ENCODE peak calls at places on chromosomes 11 and 22, in seven cellular contexts. U is GM23248, A is spleen, D is RWPE2, B is H1, Q is uterus, Y is neuronal stem cell. L is an unnamed sample.

GRCh38 chr11:105911454-105911853 is 110.6 kb downstream of the MSANTD4 start:
- DNase-seq in Q (no peak), D (no peak), B (no peak), Y (no peak), A (no peak), U (no peak), L (no peak)

GRCh38 chr11:14414470-14415461 is 55.8 kb upstream of the RRAS2 start:
- DNase-seq in D (no peak), Y (no peak), U (peak; percentile 49), B (no peak), A (no peak), Q (no peak), L (no peak)

GRCh38 chr11:90656171-90656570 is 433.3 kb upstream of the CHORDC1 start:
- DNase-seq in Q (no peak), D (no peak), Y (no peak), U (no peak), A (no peak), B (no peak), L (no peak)

GRCh38 chr11:67448220-67448609 is 4.3 kb downstream of the GPR152 start:
- DNase-seq in B (no peak), Q (no peak), Y (no peak), D (no peak), A (no peak), U (no peak), L (no peak)

GRCh38 chr11:31690516-31690915 is 120.6 kb downstream of the PAX6 start:
- DNase-seq in D (no peak), B (no peak), A (no peak), U (no peak), Q (no peak), Y (no peak), L (no peak)

GRCh38 chr11:32307921-32308320 is 127.4 kb downstream of the WT1 start:
- DNase-seq in A (no peak), D (no peak), B (no peak), Q (no peak), U (no peak), Y (no peak), L (no peak)

GRCh38 chr11:67364169-67364568 is 9.2 kb downstream of the CLCF1 start:
- DNase-seq in A (no peak), Y (no peak), Q (no peak), U (no peak), D (no peak), B (no peak), L (no peak)

GRCh38 chr22:29872145-29872893 is 10.7 kb upstream of the MTMR3 start:
- DNase-seq in A (no peak), D (no peak), Y (no peak), B (peak; percentile 46), Q (no peak), U (no peak), L (no peak)

GRCh38 chr11:83367745-83368144 is 81.6 kb upstream of the CCDC90B start:
- DNase-seq in D (no peak), Q (no peak), A (no peak), Y (no peak), B (no peak), U (no peak), L (no peak)

GRCh38 chr22:40313007-40313406 is 33.3 kb upstream of the ADSL start:
- DNase-seq in U (peak; percentile 11), Y (no peak), Q (no peak), D (no peak), B (no peak), A (no peak), L (no peak)

GRCh38 chr11:119584193-119585037 is 144.6 kb downstream of the NECTIN1 start:
- DNase-seq in U (peak; percentile 75), A (no peak), Q (no peak), Y (peak; percentile 90), D (no peak), B (peak; percentile 79), L (peak; percentile 69)

GRCh38 chr11:43786016-43786415 is 94.6 kb upstream of the ALKBH3 start:
- DNase-seq in U (no peak), A (no peak), Y (no peak), Q (no peak), D (no peak), B (no peak), L (no peak)

GRCh38 chr11:36492724-36493304 is 17.3 kb downstream of the TRAF6 start:
- DNase-seq in A (no peak), Q (peak; percentile 23), D (no peak), U (peak; percentile 63), B (no peak), Y (peak; percentile 48), L (no peak)

GRCh38 chr11:45154276-45154675 is 7.8 kb downstream of the PRDM11 start:
- DNase-seq in B (peak; percentile 16), D (no peak), A (peak; percentile 35), U (no peak), Y (no peak), Q (no peak), L (peak; percentile 42)

GRCh38 chr11:87290304-87290922 is 252.7 kb downstream of the TMEM135 start:
- DNase-seq in D (no peak), Y (peak; percentile 42), A (no peak), U (peak; percentile 73), Q (no peak), B (no peak), L (no peak)

GRCh38 chr22:50216161-50216683 is 15.4 kb downstream of the SELENOO start:
- DNase-seq in Y (no peak), B (no peak), U (no peak), Q (peak; percentile 14), D (no peak), A (no peak), L (no peak)

GRCh38 chr11:113281052-113281725 is 33.2 kb upstream of the TTC12 start:
- DNase-seq in U (no peak), B (no peak), D (no peak), A (no peak), Y (no peak), Q (no peak), L (no peak)

GRCh38 chr11:113286509-113287497 is 27.6 kb upstream of the TTC12 start:
- DNase-seq in U (peak; percentile 39), Q (no peak), B (peak; percentile 16), A (no peak), Y (no peak), D (no peak), L (no peak)

GRCh38 chr11:113282898-113283297 is 31.5 kb upstream of the TTC12 start:
- DNase-seq in B (no peak), D (no peak), U (no peak), Y (no peak), Q (no peak), A (no peak), L (no peak)

GRCh38 chr11:113286001-113286400 is 28.4 kb upstream of the TTC12 start:
- DNase-seq in Q (no peak), U (no peak), D (no peak), Y (no peak), A (no peak), B (no peak), L (no peak)

DNA sequence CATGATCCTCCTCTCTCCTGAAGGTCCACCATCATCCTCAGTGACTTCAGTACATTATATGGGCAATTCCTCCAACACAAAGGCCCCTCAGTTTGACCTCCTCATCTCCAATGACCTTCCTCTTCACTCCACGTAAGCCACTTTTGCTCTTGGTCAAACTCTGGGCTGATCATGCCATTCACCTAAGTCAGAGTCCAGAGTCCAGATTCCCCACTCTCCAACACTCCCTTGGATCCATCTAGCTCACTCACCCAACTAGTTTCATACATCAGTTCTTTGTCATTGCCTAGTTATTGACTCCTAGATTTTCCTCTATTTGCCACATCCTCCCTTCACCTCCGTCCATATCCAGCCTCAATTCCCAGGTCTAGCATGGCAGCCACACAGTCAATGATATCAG is 30.5 kb upstream of the TTC12 start:
- DNase-seq in Q (no peak), Y (no peak), A (no peak), D (no peak), B (no peak), U (no peak), L (no peak)
- H3K36me3 ChIP-seq in Q (no peaks in the 10 kb centered on the region), Y (no peaks in the 10 kb centered on the region), A (no peaks in the 10 kb centered on the region), D (no peaks in the 10 kb centered on the region), B (no peaks in the 10 kb centered on the region), U (no peaks in the 10 kb centered on the region), L (no peaks in the 10 kb centered on the region)

GRCh38 chr11:94401773-94402265 is 600 bp upstream of the GPR83 start:
- DNase-seq in U (no peak), A (no peak), Y (peak; percentile 12), Q (no peak), D (no peak), B (no peak), L (no peak)

GRCh38 chr11:94400839-94401772 is at the start of gene GPR83:
- DNase-seq in Q (no peak), D (no peak), B (peak; percentile 59), U (peak; percentile 49), A (no peak), Y (peak; percentile 49), L (no peak)

GRCh38 chr11:94398101-94398500 is 3.1 kb downstream of the GPR83 start:
- DNase-seq in A (no peak), Y (no peak), Q (no peak), D (no peak), B (no peak), U (no peak), L (no peak)

GRCh38 chr11:94402355-94402754 is 1.1 kb upstream of the GPR83 start:
- DNase-seq in U (peak; percentile 5), B (no peak), D (no peak), Q (no peak), A (no peak), Y (no peak), L (no peak)

GRCh38 chr11:94400075-94400838 is 962 bp downstream of the GPR83 start:
- DNase-seq in D (no peak), U (no peak), A (no peak), Y (no peak), B (no peak), Q (no peak), L (no peak)
- H3K4me3 ChIP-seq in D (no peak overlapping the region), U (peak overlapping the region; percentile 72), A (no peak overlapping the region), Y (no peak overlapping the region), B (peak overlapping the region; percentile 36), Q (no peak overlapping the region), L (no peak overlapping the region)

GRCh38 chr11:120893431-120894206 is 130.3 kb upstream of the TBCEL start:
- DNase-seq in U (no peak), A (no peak), B (no peak), Q (no peak), Y (no peak), D (no peak), L (no peak)

GRCh38 chr11:120894207-120894989 is 129.5 kb upstream of the TBCEL start:
- DNase-seq in A (peak; percentile 47), B (no peak), Y (no peak), D (no peak), Q (no peak), U (no peak), L (no peak)

GRCh38 chr11:120890921-120891320 is 133.0 kb upstream of the TBCEL start:
- DNase-seq in Q (no peak), U (no peak), D (no peak), Y (no peak), A (no peak), B (no peak), L (no peak)
- H3K27ac ChIP-seq in Q (no peak overlapping the region), U (no peak overlapping the region), D (no peak overlapping the region), Y (no peak overlapping the region), A (no peak overlapping the region), B (no peak overlapping the region), L (no peak overlapping the region)

GRCh38 chr11:85459304-85459703 is 167.8 kb downstream of the DLG2 start:
- DNase-seq in Y (no peak), U (no peak), B (no peak), A (peak; percentile 22), Q (no peak), D (no peak), L (no peak)

DNA sequence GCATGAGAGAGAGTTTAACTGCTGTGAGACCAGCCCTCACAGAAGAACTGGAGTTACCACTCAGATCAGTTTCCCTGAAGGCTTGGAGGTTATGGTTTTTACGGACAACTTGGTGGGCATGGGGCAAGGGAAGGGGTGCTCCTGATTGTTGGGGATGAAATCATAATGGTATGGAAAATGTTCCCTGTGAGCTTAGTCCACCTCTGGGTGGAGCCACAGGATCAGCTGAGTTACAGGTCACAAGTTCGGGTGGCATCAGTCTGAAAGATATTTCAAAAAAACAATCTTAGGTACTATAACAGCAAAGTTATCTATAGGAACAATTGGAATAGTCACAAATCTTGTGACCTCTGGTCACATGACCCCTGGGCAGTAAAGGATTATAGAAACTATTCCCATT is 162.9 kb downstream of the DLG2 start:
- DNase-seq in D (no peak), B (no peak), Y (no peak), Q (no peak), U (no peak), A (no peak), L (no peak)
- H3K36me3 ChIP-seq in D (no peaks in the 10 kb centered on the region), B (no peaks in the 10 kb centered on the region), Y (no peaks in the 10 kb centered on the region), Q (no peaks in the 10 kb centered on the region), U (no peaks in the 10 kb centered on the region), A (no peaks in the 10 kb centered on the region), L (no peaks in the 10 kb centered on the region)